ENCODE peak calls at places on chromosomes 2 and 18, in eight cellular contexts. P, V, W, J, Y, O, R and A are unnamed samples.
A peak's percentile ranks its signal among the peaks of the same experiment; 100 is the strongest.

GRCh38 chr2:164906947-164907346 is 48.4 kb downstream of the SLC38A11 start:
- DNase-seq in Y (no peak), W (no peak), O (no peak), V (no peak), J (no peak), R (no peak), P (no peak), A (no peak)

GRCh38 chr2:9573013-9573708 is 17.5 kb upstream of the ADAM17 start:
- DNase-seq in R (no peak), P (no peak), J (no peak), V (no peak), O (no peak), W (no peak), Y (no peak), A (no peak)

GRCh38 chr18:74288041-74288440 is 3.7 kb downstream of the CYB5A start:
- DNase-seq in V (no peak), W (no peak), P (no peak), R (no peak), Y (no peak), O (no peak), J (no peak), A (no peak)

GRCh38 chr2:32680937-32681336 is 53.1 kb downstream of the TTC27 start:
- DNase-seq in J (no peak), W (no peak), Y (no peak), O (no peak), V (no peak), P (no peak), R (no peak), A (no peak)

GRCh38 chr2:30691948-30692828 is 115.1 kb downstream of the CAPN13 start:
- DNase-seq in R (no peak), O (no peak), Y (no peak), W (no peak), V (no peak), P (no peak), J (no peak), A (no peak)

GRCh38 chr2:186575302-186575701 is 14.6 kb upstream of the ITGAV start:
- DNase-seq in Y (peak; percentile 83), O (peak; percentile 41), P (peak; percentile 77), J (no peak), V (peak; percentile 49), W (peak; percentile 79), R (peak; percentile 94), A (peak; percentile 97)

GRCh38 chr2:108182489-108182888 is 57.3 kb upstream of the SULT1C3 start:
- DNase-seq in J (no peak), Y (peak; percentile 18), O (no peak), P (peak; percentile 21), R (peak; percentile 31), W (no peak), V (peak; percentile 91), A (no peak)

GRCh38 chr2:30113617-30114293 is 33.1 kb upstream of the YPEL5 start:
- DNase-seq in W (no peak), P (no peak), O (peak; percentile 34), Y (no peak), J (no peak), V (no peak), R (no peak), A (peak; percentile 35)

GRCh38 chr2:31277621-31278020 is 43.7 kb downstream of the EHD3 start:
- DNase-seq in Y (no peak), P (no peak), O (no peak), R (no peak), J (no peak), V (no peak), W (no peak), A (no peak)

GRCh38 chr18:13233746-13234527 is 15.4 kb downstream of the LDLRAD4 start:
- DNase-seq in Y (no peak), W (no peak), P (no peak), V (no peak), O (no peak), R (no peak), J (no peak), A (no peak)

GRCh38 chr2:100818003-100818605 is 1.8 kb upstream of the NPAS2 start:
- DNase-seq in W (no peak), P (no peak), R (no peak), J (no peak), O (no peak), Y (peak; percentile 7), V (no peak), A (no peak)

GRCh38 chr2:234950730-234951385 is 959 bp upstream of the SH3BP4 start:
- DNase-seq in Y (no peak), O (no peak), P (no peak), W (no peak), J (no peak), R (no peak), V (peak; percentile 60), A (no peak)

DNA sequence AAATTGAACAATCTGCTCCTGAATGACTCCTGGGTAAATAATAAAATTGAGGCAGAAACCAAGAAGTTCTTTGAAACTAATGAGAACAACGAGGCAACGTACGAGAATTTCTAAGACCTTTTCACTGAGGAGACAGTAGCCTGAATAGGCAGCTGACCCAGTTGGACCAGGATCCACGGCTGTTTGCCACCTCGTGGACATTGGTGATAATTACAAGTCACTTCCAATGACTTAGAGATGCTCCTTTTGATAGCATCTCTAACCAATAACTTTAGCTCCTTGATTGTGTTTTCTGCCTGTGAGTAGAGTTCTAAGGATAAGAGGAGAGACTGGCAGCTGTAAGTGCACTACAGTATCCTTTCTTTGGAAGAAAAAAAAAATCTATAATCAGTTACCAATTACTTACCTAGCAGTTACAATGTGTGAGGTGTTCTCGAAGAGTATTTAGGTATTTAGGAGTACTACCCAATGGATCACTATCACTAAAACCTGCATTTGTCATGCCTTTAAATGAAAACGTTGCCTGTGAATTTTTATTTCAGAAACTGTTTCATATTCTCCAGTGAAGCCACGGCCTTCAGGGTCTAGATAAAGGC is 31.3 kb upstream of the CNTNAP5 start:
- DNase-seq in Y (no peak), W (peak; percentile 17), R (peak; percentile 20), O (peak; percentile 16), V (peak; percentile 78), J (no peak), P (peak; percentile 11), A (peak; percentile 34)
- TF ChIP-seq REST in Y (no peak), W (no peak), R (no peak), O (no peak), V (no peak), J (no peak), P (no peak), A (no peak)

GRCh38 chr2:152499921-152500320 is 164.9 kb downstream of the FMNL2 start:
- DNase-seq in P (no peak), V (no peak), J (no peak), O (peak; percentile 30), W (no peak), R (no peak), Y (no peak), A (no peak)

GRCh38 chr2:152500777-152501176 is 165.8 kb downstream of the FMNL2 start:
- DNase-seq in Y (no peak), R (no peak), V (no peak), W (no peak), P (no peak), O (no peak), J (no peak), A (no peak)

GRCh38 chr2:152499411-152499810 is 164.4 kb downstream of the FMNL2 start:
- DNase-seq in R (no peak), V (no peak), P (no peak), O (no peak), W (no peak), J (no peak), Y (no peak), A (no peak)

GRCh38 chr2:152500336-152500735 is 165.4 kb downstream of the FMNL2 start:
- DNase-seq in R (no peak), Y (no peak), O (no peak), J (no peak), V (peak; percentile 37), W (no peak), P (no peak), A (no peak)

GRCh38 chr2:152497481-152498052 is 162.6 kb downstream of the FMNL2 start:
- DNase-seq in V (no peak), R (peak; percentile 9), P (peak; percentile 11), Y (peak; percentile 75), J (no peak), O (peak; percentile 46), W (no peak), A (no peak)
- H3K4me1 ChIP-seq in V (peaks cover 27% of the 10 kb centered on the region), R (peaks cover 55% of the 10 kb centered on the region), P (no peaks in the 10 kb centered on the region), Y (peaks cover 28% of the 10 kb centered on the region), J (peaks cover 24% of the 10 kb centered on the region), O (peaks cover 20% of the 10 kb centered on the region), W (peaks cover 54% of the 10 kb centered on the region), A (peaks cover 56% of the 10 kb centered on the region)

DNA sequence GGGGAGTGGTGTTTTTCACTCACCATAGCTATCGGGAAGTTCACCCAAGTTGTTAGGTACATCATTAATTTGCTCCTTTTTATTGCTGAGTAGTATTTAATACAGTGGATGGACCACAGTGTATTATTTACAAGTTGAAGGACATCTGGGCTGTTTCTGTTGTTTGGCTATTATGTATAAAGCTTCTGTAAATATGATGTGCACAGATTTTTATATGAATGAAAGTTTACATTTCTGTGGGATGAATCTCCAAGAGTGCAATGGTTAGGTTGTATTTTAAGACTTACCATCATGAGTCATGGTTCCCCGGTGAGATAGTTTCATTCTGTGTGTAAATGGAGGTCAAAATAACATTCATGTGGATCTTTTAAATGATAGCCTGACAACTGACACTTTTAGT is 337.4 kb downstream of the PTPRM start:
- DNase-seq in W (no peak), O (no peak), V (no peak), P (no peak), R (no peak), J (no peak), Y (no peak), A (peak; percentile 70)
- H3K27ac ChIP-seq in W (no peak overlapping the region), O (no peak overlapping the region), V (no peak overlapping the region), P (no peak overlapping the region), R (no peak overlapping the region), J (no peak overlapping the region), Y (no peak overlapping the region), A (peak overlapping the region; percentile 99)

GRCh38 chr2:136665741-136666140 is 99.6 kb upstream of the THSD7B start:
- DNase-seq in O (no peak), W (no peak), R (no peak), Y (no peak), J (no peak), V (no peak), P (no peak), A (no peak)
- TF ChIP-seq REST in O (no peak), W (no peak), R (no peak), Y (no peak), J (no peak), V (no peak), P (no peak), A (no peak)